ENCODE peak calls at places on chromosome 5, in five cellular contexts. One of them, this sample, is unnamed.

GRCh38 chr5:77430726-77431125 is 61.4 kb downstream of the WDR41 start:
- DNase-seq in K562: no peak
- DNase-seq in HepG2: no peak
- DNase-seq in GM12878: no peak
- DNase-seq in H1: no peak
- DNase-seq in this sample: no peak

GRCh38 chr5:71907001-71907564 is 188.0 kb downstream of the CARTPT start:
- DNase-seq in K562: no peak
- DNase-seq in HepG2: no peak
- DNase-seq in GM12878: peak
- DNase-seq in H1: no peak
- DNase-seq in this sample: no peak

GRCh38 chr5:59673438-59674058 is 220.0 kb downstream of the PDE4D start:
- DNase-seq in K562: peak
- DNase-seq in HepG2: peak
- DNase-seq in GM12878: no peak
- DNase-seq in H1: no peak
- DNase-seq in this sample: peak

GRCh38 chr5:117332341-117332740 is 757.7 kb upstream of the SEMA6A start:
- DNase-seq in K562: no peak
- DNase-seq in HepG2: no peak
- DNase-seq in GM12878: no peak
- DNase-seq in H1: no peak
- DNase-seq in this sample: no peak

GRCh38 chr5:156647034-156647451 is 203.1 kb upstream of the PPP1R2B start:
- DNase-seq in K562: no peak
- DNase-seq in HepG2: peak
- DNase-seq in GM12878: no peak
- DNase-seq in H1: no peak
- DNase-seq in this sample: no peak

GRCh38 chr5:58871648-58872242 is 288.9 kb downstream of the RAB3C start:
- DNase-seq in K562: peak
- DNase-seq in HepG2: peak
- DNase-seq in GM12878: no peak
- DNase-seq in H1: no peak
- DNase-seq in this sample: peak

GRCh38 chr5:103624035-103624461 is 61.5 kb upstream of the NUDT12 start:
- DNase-seq in K562: no peak
- DNase-seq in HepG2: no peak
- DNase-seq in GM12878: no peak
- DNase-seq in H1: no peak
- DNase-seq in this sample: no peak

GRCh38 chr5:57164124-57164523 is 9.7 kb upstream of the GPBP1 start:
- DNase-seq in K562: no peak
- DNase-seq in HepG2: no peak
- DNase-seq in GM12878: no peak
- DNase-seq in H1: no peak
- DNase-seq in this sample: no peak

GRCh38 chr5:159735749-159736660 is 180.3 kb upstream of the ADRA1B start:
- DNase-seq in K562: no peak
- DNase-seq in HepG2: no peak
- DNase-seq in GM12878: no peak
- DNase-seq in H1: no peak
- DNase-seq in this sample: no peak

GRCh38 chr5:96146675-96147074 is 185.0 kb upstream of the ELL2 start:
- DNase-seq in K562: peak
- DNase-seq in HepG2: no peak
- DNase-seq in GM12878: peak
- DNase-seq in H1: no peak
- DNase-seq in this sample: no peak

GRCh38 chr5:107248065-107248695 is 422.6 kb downstream of the EFNA5 start:
- DNase-seq in K562: peak
- DNase-seq in HepG2: no peak
- DNase-seq in GM12878: peak
- DNase-seq in H1: peak
- DNase-seq in this sample: peak

GRCh38 chr5:75277463-75277862 is 40.8 kb upstream of the ANKRD31 start:
- DNase-seq in K562: no peak
- DNase-seq in HepG2: no peak
- DNase-seq in GM12878: no peak
- DNase-seq in H1: no peak
- DNase-seq in this sample: no peak
- TF ChIP-seq TAF1 in K562: no peak
- TF ChIP-seq TAF1 in HepG2: no peak
- TF ChIP-seq TAF1 in GM12878: no peak
- TF ChIP-seq TAF1 in H1: no peak
- TF ChIP-seq TAF1 in this sample: no peak

GRCh38 chr5:65142511-65143011 is 339.2 kb downstream of the ADAMTS6 start:
- DNase-seq in K562: no peak
- DNase-seq in HepG2: no peak
- DNase-seq in GM12878: no peak
- DNase-seq in H1: no peak
- DNase-seq in this sample: no peak
- TF ChIP-seq RAD21 in K562: no peak
- TF ChIP-seq RAD21 in HepG2: no peak
- TF ChIP-seq RAD21 in GM12878: no peak
- TF ChIP-seq RAD21 in H1: no peak
- TF ChIP-seq RAD21 in this sample: no peak

DNA sequence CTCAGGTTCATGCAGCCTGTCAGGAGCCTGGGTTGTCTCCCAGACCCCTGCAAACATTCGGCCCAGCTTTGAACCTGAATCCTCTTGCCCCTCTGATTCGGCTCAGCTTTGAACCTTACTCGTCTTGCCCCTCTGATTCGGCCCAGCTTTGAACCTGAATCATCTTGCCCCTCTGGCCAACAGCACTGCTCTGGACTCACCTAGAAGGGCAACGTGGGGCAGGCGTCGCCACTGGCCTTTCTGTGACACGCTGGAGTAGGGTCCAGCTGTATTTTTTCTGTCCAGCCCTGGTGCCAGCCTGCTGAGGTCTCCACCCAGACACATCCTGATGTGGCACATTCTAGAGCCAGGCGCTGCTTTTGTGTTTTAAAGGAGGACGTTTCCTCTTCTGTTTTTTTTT is 15.3 kb upstream of the CPEB4 start:
- DNase-seq in K562: no peak
- DNase-seq in HepG2: peak
- DNase-seq in GM12878: no peak
- DNase-seq in H1: no peak
- DNase-seq in this sample: no peak
- TF ChIP-seq TAF1 in K562: no peak
- TF ChIP-seq TAF1 in HepG2: no peak
- TF ChIP-seq TAF1 in GM12878: no peak
- TF ChIP-seq TAF1 in H1: no peak
- TF ChIP-seq TAF1 in this sample: no peak

GRCh38 chr5:88889165-88890069 is 6.4 kb upstream of the MEF2C start:
- DNase-seq in K562: no peak
- DNase-seq in HepG2: no peak
- DNase-seq in GM12878: no peak
- DNase-seq in H1: peak
- DNase-seq in this sample: peak
- TF ChIP-seq RAD21 in K562: no peak
- TF ChIP-seq RAD21 in HepG2: no peak
- TF ChIP-seq RAD21 in GM12878: peak
- TF ChIP-seq RAD21 in H1: peak
- TF ChIP-seq RAD21 in this sample: no peak